ENCODE peak calls at places on chromosomes 6 and 20, in six cellular contexts. I is psoas muscle, S is GM23338, Y is left ventricle myocardium inferior, N is HCT116, H is endodermal cell. F is an unnamed sample. For H3K27me3, the result is how much of the 10 kb centered on the place peaks cover.

GRCh38 chr6:20569000-20569610 is 34.8 kb downstream of the CDKAL1 start:
- DNase-seq in N (no peak), S (no peak), Y (no peak), I (no peak), H (no peak), F (no peak)

GRCh38 chr20:54085425-54085824 is 15.0 kb upstream of the BCAS1 start:
- DNase-seq in Y (no peak), S (no peak), N (no peak), I (no peak), H (no peak), F (no peak)

GRCh38 chr20:62837091-62837490 is 20.2 kb downstream of the COL9A3 start:
- DNase-seq in N (no peak), S (no peak), I (no peak), Y (no peak), H (no peak), F (no peak)

GRCh38 chr6:108564178-108564577 is 3.5 kb downstream of the FOXO3 start:
- DNase-seq in H (no peak), N (peak), I (no peak), Y (no peak), S (no peak), F (no peak)

GRCh38 chr20:10793741-10794140 is 119.9 kb upstream of the JAG1 start:
- DNase-seq in I (no peak), Y (no peak), S (peak), H (peak), N (no peak), F (peak)

GRCh38 chr6:112563368-112563767 is 216.2 kb downstream of the RFPL4B start:
- DNase-seq in S (peak), Y (no peak), N (no peak), I (no peak), H (peak), F (no peak)

GRCh38 chr6:152404458-152404857 is 232.7 kb downstream of the SYNE1 start:
- DNase-seq in S (no peak), N (no peak), I (no peak), Y (no peak), H (no peak), F (no peak)

GRCh38 chr6:15501806-15502450 is 160.9 kb downstream of the DTNBP1 start:
- DNase-seq in S (no peak), N (no peak), H (no peak), I (no peak), Y (peak), F (no peak)

GRCh38 chr6:83071023-83071422 is 3.6 kb downstream of the DOP1A start:
- DNase-seq in S (peak), H (peak), I (no peak), Y (no peak), N (no peak), F (no peak)

GRCh38 chr6:136612666-136613389 is 62.6 kb upstream of the MAP7 start:
- DNase-seq in Y (no peak), H (no peak), I (no peak), N (no peak), S (peak), F (no peak)

GRCh38 chr6:157925771-157926170 is 55.9 kb upstream of the SYNJ2 start:
- DNase-seq in H (no peak), N (no peak), Y (no peak), S (peak), I (no peak), F (no peak)

GRCh38 chr20:36852187-36852586 is 23.8 kb upstream of the TLDC2 start:
- DNase-seq in I (no peak), H (peak), Y (no peak), S (no peak), N (no peak), F (no peak)

GRCh38 chr6:47484616-47485015 is 7.0 kb downstream of the CD2AP start:
- DNase-seq in N (peak), I (no peak), H (no peak), S (no peak), Y (no peak), F (no peak)

GRCh38 chr6:35810831-35811698 is 5.9 kb downstream of the LHFPL5 start:
- DNase-seq in N (peak), H (no peak), S (no peak), Y (no peak), I (no peak), F (no peak)

GRCh38 chr6:6366778-6367177 is 46.3 kb upstream of the F13A1 start:
- DNase-seq in N (no peak), S (peak), H (peak), I (no peak), Y (no peak), F (no peak)

DNA sequence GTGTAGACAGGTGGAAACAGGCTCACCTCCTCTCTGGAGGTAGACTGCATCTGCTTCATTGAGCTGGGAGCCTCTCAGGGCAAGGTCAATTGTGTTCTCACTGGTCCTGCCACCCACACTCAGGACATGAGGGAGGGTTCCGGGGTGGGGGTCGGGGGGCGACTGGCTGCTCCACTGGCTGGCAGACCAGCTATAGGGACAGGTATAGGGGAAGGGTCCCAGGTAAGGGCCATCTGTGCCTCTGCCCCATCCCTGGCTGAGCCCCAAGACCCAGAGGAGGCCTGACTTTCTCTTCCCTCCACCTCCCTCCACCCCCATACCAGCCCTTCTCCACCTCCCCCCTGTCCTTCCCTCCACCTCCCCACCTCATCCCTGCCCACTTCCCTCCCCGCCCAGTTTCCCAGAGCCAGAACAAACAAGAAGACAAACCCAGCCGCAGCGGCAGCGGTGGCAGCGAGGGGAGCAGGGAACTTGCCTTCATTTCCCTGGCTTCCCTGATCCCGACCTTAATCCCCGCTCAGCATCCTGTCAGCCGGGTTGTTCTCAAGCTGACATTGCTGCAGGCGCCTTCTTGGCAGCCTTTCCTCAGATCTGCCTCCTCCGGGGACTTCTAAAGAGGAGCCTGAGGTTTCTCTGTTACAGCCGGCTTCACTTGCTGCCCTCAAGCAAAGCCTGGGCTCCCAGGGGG is 18.3 kb upstream of the FOXP4 start:
- DNase-seq in S (peak), Y (no peak), H (peak), N (no peak), I (no peak), F (no peak)
- H3K27me3 ChIP-seq in S (under half), Y (half or more), H (under half), N (under half), I (under half), F (under half)

DNA sequence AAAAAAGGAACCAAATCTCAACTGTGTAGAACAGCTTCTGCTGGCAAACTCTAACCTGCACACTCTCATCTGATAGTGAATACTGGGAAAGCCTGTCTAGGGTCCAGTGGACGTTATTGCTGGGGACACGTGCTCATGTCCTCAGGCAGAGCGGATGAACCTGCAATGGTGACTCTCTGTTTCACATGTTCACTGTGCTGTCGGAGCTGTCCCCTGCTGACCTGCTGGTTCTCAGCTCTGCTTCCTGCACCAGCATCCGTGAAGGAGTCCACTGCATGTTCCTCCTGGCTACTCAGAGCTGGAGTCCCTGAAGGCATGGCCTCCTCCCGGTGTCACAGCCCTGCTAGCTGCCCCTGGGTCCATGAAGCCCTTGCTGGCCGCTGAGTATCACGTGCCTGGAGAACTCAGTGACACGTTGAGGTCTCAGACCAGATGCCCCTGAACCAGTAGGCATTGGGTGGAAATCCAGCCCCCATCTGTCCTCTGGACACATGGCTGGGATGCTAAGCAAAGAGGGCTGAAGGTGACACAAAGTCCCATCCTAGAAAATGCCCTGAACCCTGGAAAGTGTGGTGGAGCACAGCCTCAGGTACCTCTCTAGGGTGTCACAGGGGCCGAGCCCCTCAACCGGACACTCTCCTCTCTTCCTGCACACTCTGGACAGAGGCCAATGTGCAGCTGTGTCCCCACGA is 54.8 kb upstream of the FRMD1 start:
- DNase-seq in S (no peak), H (peak), N (no peak), Y (no peak), I (no peak), F (peak)
- H3K4me3 ChIP-seq in S (no peak), H (no peak), N (no peak), Y (peak), I (peak), F (peak)

GRCh38 chr6:170243791-170244291 is 47.0 kb downstream of the DLL1 start:
- DNase-seq in Y (peak), I (no peak), S (no peak), N (no peak), H (no peak), F (no peak)
- H3K27me3 ChIP-seq in Y (under half), I (under half), S (under half), N (under half), H (under half), F (under half)

DNA sequence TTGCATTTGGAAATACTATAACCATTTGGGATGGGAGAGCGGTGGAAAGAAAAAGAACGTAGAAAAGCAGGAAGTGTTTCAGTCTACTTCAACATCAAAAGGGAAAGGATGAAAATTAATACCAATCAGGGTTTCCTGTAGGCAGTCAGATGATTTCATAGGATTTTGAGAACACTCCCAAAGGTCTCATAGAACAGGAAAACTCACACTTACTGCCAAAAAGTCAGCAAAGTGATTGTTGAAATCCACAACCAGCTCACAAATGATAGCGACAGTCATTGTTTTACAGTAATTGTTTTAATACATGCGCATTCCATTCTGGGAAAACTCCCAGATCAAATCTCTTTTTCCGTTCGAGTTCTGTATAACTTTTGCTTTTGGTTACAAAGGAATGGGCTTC is 5.3 kb upstream of the CNKSR3 start:
- DNase-seq in H (no peak), I (no peak), Y (no peak), S (no peak), N (no peak), F (no peak)
- H3K4me3 ChIP-seq in H (no peak), I (peak), Y (peak), S (no peak), N (no peak), F (peak)

DNA sequence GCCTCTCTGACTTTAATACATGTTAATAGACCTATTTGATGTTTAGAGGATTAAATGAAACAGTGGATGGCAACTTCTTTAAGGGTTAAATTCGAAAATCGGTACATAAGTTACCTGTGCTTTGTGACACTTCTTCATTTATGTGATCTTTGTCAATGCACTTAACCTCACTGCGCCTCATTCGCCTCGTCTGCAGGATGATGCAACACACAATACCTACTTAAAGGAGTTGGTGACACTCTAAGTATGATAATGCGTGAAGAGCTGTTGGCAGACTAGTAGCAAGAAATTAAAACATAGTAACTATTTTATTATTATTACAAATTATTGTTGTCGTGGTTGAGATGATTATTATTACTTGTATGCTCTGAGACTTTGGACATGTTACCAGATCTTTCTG is 92.8 kb downstream of the TSHZ2 start:
- DNase-seq in S (no peak), H (no peak), Y (no peak), I (no peak), N (no peak), F (no peak)
- H3K27me3 ChIP-seq in S (under half), H (under half), Y (under half), I (under half), N (under half), F (under half)

DNA sequence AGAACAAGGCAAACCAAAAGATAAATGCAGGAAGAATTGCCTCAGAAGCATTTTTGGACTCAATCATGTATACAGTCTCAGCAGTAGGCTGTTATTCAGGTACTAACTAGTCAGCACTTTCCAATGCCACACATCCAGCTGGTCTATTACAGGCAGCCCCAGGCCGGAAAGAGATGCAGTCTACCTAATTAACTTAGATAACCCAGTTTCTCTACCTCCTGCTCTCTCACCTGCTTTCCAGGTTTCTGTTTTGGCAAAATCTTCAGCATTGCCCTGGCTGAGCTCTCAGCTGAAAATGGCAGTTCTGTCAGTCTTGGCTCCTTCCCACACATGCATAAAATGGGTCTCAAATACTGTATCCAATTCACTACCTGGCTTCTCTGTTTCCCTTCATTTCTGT is 101.3 kb upstream of the UFL1 start:
- DNase-seq in S (no peak), H (no peak), Y (no peak), N (no peak), I (no peak), F (no peak)
- H3K4me3 ChIP-seq in S (no peak), H (no peak), Y (no peak), N (no peak), I (no peak), F (no peak)

GRCh38 chr20:50405235-50405914 is 104.8 kb upstream of the PTPN1 start:
- DNase-seq in H (no peak), S (no peak), N (no peak), Y (no peak), I (no peak), F (no peak)

GRCh38 chr20:50408526-50409364 is 101.4 kb upstream of the PTPN1 start:
- DNase-seq in I (no peak), H (no peak), N (no peak), S (no peak), Y (no peak), F (no peak)

GRCh38 chr20:50404419-50405234 is 105.6 kb upstream of the PTPN1 start:
- DNase-seq in H (no peak), S (no peak), N (no peak), Y (no peak), I (no peak), F (no peak)

GRCh38 chr20:50405915-50406609 is 104.1 kb upstream of the PTPN1 start:
- DNase-seq in Y (no peak), N (no peak), S (no peak), I (no peak), H (no peak), F (no peak)

DNA sequence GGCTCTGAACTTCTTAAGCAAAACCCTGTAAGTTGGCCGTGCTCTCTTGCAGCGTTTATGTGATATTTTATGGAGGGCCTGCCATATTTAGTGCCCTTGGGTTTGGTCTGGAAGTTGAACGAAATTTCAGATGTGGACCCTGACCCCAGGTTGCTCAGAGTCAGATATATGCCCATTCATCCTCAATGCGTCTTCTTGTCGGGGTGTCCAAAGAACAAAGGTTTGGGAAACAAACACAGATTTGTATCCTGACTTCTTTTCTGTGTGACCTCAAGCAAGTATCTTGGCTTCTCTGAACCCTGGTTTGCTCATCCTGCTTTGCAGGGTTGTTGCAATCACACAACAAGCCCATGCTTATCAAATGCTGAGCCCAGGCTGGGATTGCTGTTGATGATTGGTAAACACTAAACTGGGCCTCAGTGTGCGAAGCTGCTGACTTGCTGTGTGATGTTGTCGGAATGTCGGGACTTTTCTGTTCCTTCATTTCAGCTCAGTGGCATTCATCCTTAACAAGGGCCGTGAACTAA is 103.5 kb upstream of the PTPN1 start:
- DNase-seq in N (no peak), I (no peak), S (no peak), H (no peak), Y (no peak), F (no peak)
- H3K27me3 ChIP-seq in N (under half), I (under half), S (under half), H (under half), Y (under half), F (under half)

GRCh38 chr6:129646140-129646569 is 63.8 kb downstream of the ARHGAP18 start:
- DNase-seq in S (no peak), N (no peak), Y (no peak), I (no peak), H (no peak), F (no peak)
- H3K4me3 ChIP-seq in S (no peak), N (peak), Y (peak), I (no peak), H (no peak), F (no peak)

GRCh38 chr6:163579111-163579879 is 164.8 kb downstream of the QKI start:
- DNase-seq in S (peak), I (peak), H (peak), N (no peak), Y (peak), F (no peak)

GRCh38 chr6:163577404-163577803 is 162.9 kb downstream of the QKI start:
- DNase-seq in H (no peak), N (no peak), I (no peak), S (no peak), Y (no peak), F (no peak)

GRCh38 chr6:163583558-163583957 is 169.0 kb downstream of the QKI start:
- DNase-seq in H (no peak), N (no peak), I (peak), S (peak), Y (no peak), F (no peak)

GRCh38 chr6:163580311-163581030 is 166.0 kb downstream of the QKI start:
- DNase-seq in Y (no peak), N (no peak), I (no peak), H (no peak), S (no peak), F (no peak)

DNA sequence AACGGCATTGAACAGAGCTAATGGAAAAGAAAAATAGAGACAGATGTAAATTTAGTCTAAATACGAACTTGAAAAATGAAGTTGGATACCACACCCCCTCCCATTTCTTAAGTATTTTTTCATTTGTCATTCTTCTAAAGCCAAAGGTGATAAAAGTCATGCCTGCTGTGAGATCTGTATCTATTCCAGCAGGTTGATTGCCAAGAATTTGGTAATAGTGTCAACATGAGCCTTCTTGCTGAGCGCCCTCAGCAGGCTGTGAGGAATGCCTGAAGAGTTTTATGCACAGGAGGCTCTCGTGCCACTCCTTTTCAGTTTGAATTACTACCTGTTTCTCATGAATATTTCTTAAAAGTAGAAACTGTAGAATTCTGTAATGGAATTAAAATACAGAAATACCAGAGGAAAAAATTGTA is 165.4 kb downstream of the QKI start:
- DNase-seq in N (no peak), S (peak), Y (no peak), H (peak), I (no peak), F (no peak)
- H3K27me3 ChIP-seq in N (under half), S (under half), Y (under half), H (under half), I (under half), F (under half)

F was measured in esophagus muscularis mucosa.